ENCODE peak calls at places on chromosomes 3 and 15, in six cellular contexts. V is WTC11, G is HEK293T, W is H1, R is HepG2, L is K562. X is an unnamed sample.

GRCh38 chr3:193620055-193620454 is 27.0 kb downstream of the OPA1 start:
- DNase-seq in G (no peak), R (no peak), V (no peak), L (no peak), W (no peak), X (no peak)

GRCh38 chr3:61940241-61940640 is 378.9 kb downstream of the PTPRG start:
- DNase-seq in R (no peak), G (no peak), V (no peak), L (no peak), W (no peak), X (no peak)

GRCh38 chr15:59424626-59425025 is 13.4 kb upstream of the FAM81A start:
- DNase-seq in R (no peak), W (no peak), L (no peak), V (no peak), G (no peak), X (no peak)

GRCh38 chr3:4351164-4351855 is 48.1 kb downstream of the SETMAR start:
- DNase-seq in R (no peak), W (no peak), L (peak; percentile 75), G (no peak), V (no peak), X (no peak)

GRCh38 chr3:67610458-67610857 is 44.0 kb downstream of the SUCLG2 start:
- DNase-seq in V (no peak), W (no peak), G (no peak), L (no peak), R (peak; percentile 35), X (no peak)

GRCh38 chr15:31270767-31271166 is 55.9 kb upstream of the KLF13 start:
- DNase-seq in V (peak; percentile 57), L (no peak), W (peak; percentile 62), R (no peak), G (no peak), X (no peak)

GRCh38 chr15:60083318-60083717 is 79.2 kb downstream of the FOXB1 start:
- DNase-seq in L (no peak), G (no peak), R (no peak), W (no peak), V (no peak), X (no peak)

GRCh38 chr15:52491460-52491859 is 37.2 kb downstream of the MYO5A start:
- DNase-seq in R (no peak), L (no peak), W (no peak), G (no peak), V (no peak), X (no peak)

GRCh38 chr15:61521961-61522360 is 292.9 kb upstream of the RORA start:
- DNase-seq in V (no peak), W (no peak), R (no peak), L (no peak), G (no peak), X (no peak)

GRCh38 chr15:80785335-80785734 is 6.2 kb downstream of the CEMIP start:
- DNase-seq in G (no peak), V (no peak), L (no peak), W (no peak), R (no peak), X (no peak)

GRCh38 chr15:98753726-98754125 is 105.4 kb downstream of the IGF1R start:
- DNase-seq in W (no peak), G (no peak), R (no peak), L (no peak), V (no peak), X (no peak)

GRCh38 chr3:147368561-147369151 is 37.7 kb downstream of the ZIC4 start:
- DNase-seq in L (no peak), G (no peak), V (no peak), W (no peak), R (peak; percentile 84), X (no peak)

GRCh38 chr15:40846846-40847224 is 3.0 kb downstream of the SPINT1 start:
- DNase-seq in V (no peak), R (no peak), L (peak; percentile 27), G (no peak), W (no peak), X (no peak)

GRCh38 chr3:72054976-72055375 is 270.0 kb upstream of the PROK2 start:
- DNase-seq in W (no peak), R (peak; percentile 50), G (no peak), L (no peak), V (no peak), X (no peak)

GRCh38 chr15:25846377-25846776 is 16.8 kb downstream of the ATP10A start:
- DNase-seq in L (no peak), V (no peak), G (no peak), R (no peak), W (no peak), X (no peak)

GRCh38 chr3:113241292-113242033 is 30.1 kb downstream of the BOC start:
- DNase-seq in W (no peak), G (no peak), R (no peak), V (peak; percentile 57), L (no peak), X (no peak)

GRCh38 chr15:43104426-43104825 is 1.4 kb downstream of the UBR1 start:
- DNase-seq in R (peak; percentile 20), W (no peak), L (peak; percentile 28), V (no peak), G (no peak), X (peak; percentile 39)

GRCh38 chr3:14565791-14566588 is 25.8 kb upstream of the GRIP2 start:
- DNase-seq in L (no peak), G (no peak), R (no peak), W (no peak), V (no peak), X (no peak)

GRCh38 chr3:105368575-105369500 is 2.1 kb downstream of the ALCAM start:
- DNase-seq in L (no peak), R (peak; percentile 60), V (peak; percentile 19), G (peak; percentile 25), W (peak; percentile 53), X (peak; percentile 75)

GRCh38 chr15:40766906-40767837 is 2.6 kb upstream of the C15orf62 start:
- DNase-seq in V (no peak), R (no peak), G (no peak), L (no peak), W (no peak), X (no peak)

GRCh38 chr3:156396851-156397250 is 158.1 kb downstream of the SSR3 start:
- DNase-seq in G (no peak), R (no peak), W (no peak), V (no peak), L (no peak), X (no peak)

GRCh38 chr3:55408193-55408826 is 78.8 kb downstream of the WNT5A start:
- DNase-seq in L (no peak), W (no peak), G (no peak), V (no peak), R (no peak), X (no peak)

GRCh38 chr3:55407426-55407820 is 79.7 kb downstream of the WNT5A start:
- DNase-seq in L (no peak), G (no peak), R (no peak), V (no peak), W (no peak), X (no peak)

GRCh38 chr3:55406666-55407425 is 80.3 kb downstream of the WNT5A start:
- DNase-seq in R (no peak), V (no peak), L (no peak), G (no peak), W (no peak), X (no peak)

GRCh38 chr3:55402886-55403605 is 84.1 kb downstream of the WNT5A start:
- DNase-seq in R (peak; percentile 63), G (no peak), W (no peak), V (no peak), L (no peak), X (no peak)

GRCh38 chr3:55405436-55405835 is 81.7 kb downstream of the WNT5A start:
- DNase-seq in L (peak; percentile 24), V (peak; percentile 80), W (peak; percentile 85), G (peak; percentile 42), R (no peak), X (no peak)
- TF ChIP-seq SP1 in L (no peak), V (no peak), W (no peak), G (no peak), R (no peak), X (no peak)

GRCh38 chr3:182979719-182980191 is 583 bp downstream of the DCUN1D1 start:
- DNase-seq in V (peak; percentile 60), R (peak; percentile 12), G (no peak), L (peak; percentile 50), W (peak; percentile 74), X (no peak)

GRCh38 chr3:182986021-182986420 is 5.7 kb upstream of the DCUN1D1 start:
- DNase-seq in V (no peak), L (no peak), R (no peak), G (no peak), W (no peak), X (no peak)

GRCh38 chr3:182981038-182981380 is 671 bp upstream of the DCUN1D1 start:
- DNase-seq in L (no peak), R (no peak), W (no peak), G (no peak), V (no peak), X (no peak)

GRCh38 chr3:182980204-182981037 is at the start of gene DCUN1D1:
- DNase-seq in V (peak; percentile 87), L (peak; percentile 88), R (peak; percentile 71), W (peak; percentile 91), G (peak; percentile 83), X (peak; percentile 36)

DNA sequence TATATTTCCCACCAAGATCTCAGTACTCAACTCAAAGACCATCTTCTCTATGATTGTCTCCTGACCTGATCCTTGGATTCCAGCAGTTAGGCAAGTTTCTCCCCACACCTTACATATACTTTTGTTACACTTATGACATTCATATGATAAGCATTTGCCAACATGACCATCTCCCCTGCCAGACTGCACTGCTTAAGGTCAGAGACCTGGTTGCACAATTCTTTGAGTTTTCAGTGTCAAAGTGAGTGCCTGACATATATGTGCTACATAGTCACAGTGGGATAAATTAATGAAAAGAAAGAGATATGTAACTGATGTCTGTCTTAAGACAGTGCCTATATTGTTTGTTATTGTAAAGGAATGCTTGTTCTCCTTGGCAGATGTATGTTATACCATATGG is 3.5 kb upstream of the DCUN1D1 start:
- DNase-seq in R (no peak), V (no peak), L (no peak), W (no peak), G (no peak), X (no peak)
- TF ChIP-seq SP1 in R (no peak), V (no peak), L (no peak), W (no peak), G (no peak), X (no peak)

DNA sequence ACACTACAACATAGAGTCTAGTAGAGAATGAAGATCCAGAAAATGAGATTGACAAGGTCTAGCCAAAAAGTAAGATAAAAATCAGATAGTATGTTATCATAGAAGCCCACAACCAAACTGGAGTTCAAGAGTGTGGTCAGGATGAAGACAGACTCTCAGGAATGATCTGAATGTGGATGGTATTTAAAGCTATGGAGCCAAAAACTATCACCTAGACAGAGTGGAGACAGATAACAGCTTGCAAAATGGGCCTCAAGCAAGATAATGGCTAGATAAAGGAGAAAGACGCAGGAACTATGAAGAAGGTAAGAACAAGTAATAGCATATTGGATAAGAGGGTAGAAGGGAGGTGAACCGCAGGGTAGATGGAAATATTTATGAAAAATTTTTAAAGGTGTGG is 35.4 kb downstream of the ZMAT3 start:
- DNase-seq in R (no peak), L (no peak), V (no peak), W (no peak), G (no peak), X (no peak)
- TF ChIP-seq SP1 in R (no peak), L (no peak), V (no peak), W (no peak), G (no peak), X (no peak)

DNA sequence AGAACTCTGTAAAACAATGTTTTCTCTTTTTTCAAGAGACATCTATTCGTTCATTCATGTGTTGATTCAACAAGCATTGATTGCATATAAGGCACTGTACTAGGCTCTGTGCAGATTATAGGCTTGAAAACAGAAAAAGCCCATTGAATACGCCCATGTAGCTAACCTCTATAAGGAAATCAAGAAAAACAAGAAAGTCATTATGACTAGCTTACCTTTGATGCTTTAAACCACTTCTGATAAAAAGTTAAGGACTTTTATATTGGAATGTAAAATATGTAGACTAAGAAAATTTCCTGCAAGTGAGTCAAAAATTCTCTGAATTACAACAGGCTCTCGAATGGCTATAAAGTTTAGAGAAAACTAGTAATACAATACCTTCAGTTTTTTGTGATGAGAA is 92.5 kb downstream of the BDH1 start:
- DNase-seq in R (no peak), V (no peak), G (no peak), W (no peak), L (no peak), X (no peak)
- TF ChIP-seq SP1 in R (no peak), V (no peak), G (no peak), W (no peak), L (no peak), X (no peak)